ENCODE peak calls at places on chromosomes 2 and 18, in four cellular contexts. N, M, E and X are unnamed samples.

GRCh38 chr2:112824701-112825099 is 11.9 kb downstream of the IL1B start:
- DNase-seq in N (no peak), M (no peak), E (no peak), X (no peak)

GRCh38 chr18:48337053-48337452 is 72.1 kb downstream of the ZBTB7C start:
- DNase-seq in N (no peak), M (no peak), E (no peak), X (no peak)

GRCh38 chr2:237702439-237703397 is 75.3 kb downstream of the LRRFIP1 start:
- DNase-seq in N (no peak), M (peak; percentile 70), E (peak; percentile 75), X (no peak)

GRCh38 chr2:189037518-189037917 is 63.3 kb downstream of the COL3A1 start:
- DNase-seq in N (no peak), M (no peak), E (peak; percentile 59), X (no peak)

GRCh38 chr2:109347626-109348025 is 218.6 kb downstream of the SH3RF3 start:
- DNase-seq in N (no peak), M (no peak), E (no peak), X (no peak)

GRCh38 chr2:151808258-151809072 is 19.8 kb downstream of the ARL5A start:
- DNase-seq in N (no peak), M (no peak), E (peak; percentile 43), X (no peak)

GRCh38 chr2:97765933-97766332 is 52.6 kb downstream of the ZAP70 start:
- DNase-seq in N (no peak), M (no peak), E (no peak), X (no peak)

GRCh38 chr2:11527001-11527400 is 6.8 kb upstream of the GREB1 start:
- DNase-seq in N (no peak), M (no peak), E (no peak), X (no peak)

GRCh38 chr18:26482567-26482966 is 65.8 kb downstream of the KCTD1 start:
- DNase-seq in N (no peak), M (no peak), E (no peak), X (no peak)

GRCh38 chr2:101744832-101745231 is 47.3 kb downstream of the MAP4K4 start:
- DNase-seq in N (no peak), M (no peak), E (no peak), X (no peak)

GRCh38 chr2:97910403-97911209 is 85.1 kb downstream of the TMEM131 start:
- DNase-seq in N (no peak), M (no peak), E (no peak), X (no peak)

GRCh38 chr2:127654084-127654837 is 8.3 kb downstream of the GPR17 start:
- DNase-seq in N (no peak), M (no peak), E (no peak), X (no peak)

GRCh38 chr18:36461551-36461987 is 164.1 kb downstream of the FHOD3 start:
- DNase-seq in N (no peak), M (no peak), E (no peak), X (no peak)

GRCh38 chr2:239960929-239961661 is 64.0 kb downstream of the NDUFA10 start:
- DNase-seq in N (no peak), M (no peak), E (no peak), X (no peak)

GRCh38 chr2:187976667-187977333 is 314.9 kb upstream of the GULP1 start:
- DNase-seq in N (no peak), M (no peak), E (no peak), X (no peak)

GRCh38 chr2:43882312-43882711 is 43.5 kb downstream of the ABCG8 start:
- DNase-seq in N (no peak), M (no peak), E (no peak), X (no peak)

GRCh38 chr2:239660390-239661228 is 259.8 kb upstream of the HDAC4 start:
- DNase-seq in N (no peak), M (no peak), E (no peak), X (no peak)

GRCh38 chr2:136255648-136256461 is 137.9 kb upstream of the CXCR4 start:
- DNase-seq in N (no peak), M (no peak), E (no peak), X (no peak)

GRCh38 chr2:121796239-121796638 is 40.8 kb downstream of the TSN start:
- DNase-seq in N (no peak), M (no peak), E (no peak), X (no peak)

GRCh38 chr2:43052944-43053306 is 173.5 kb downstream of the ZFP36L2 start:
- DNase-seq in N (no peak), M (no peak), E (no peak), X (no peak)

GRCh38 chr2:138922973-138923563 is 142.9 kb upstream of the NXPH2 start:
- DNase-seq in N (no peak), M (no peak), E (no peak), X (no peak)

GRCh38 chr2:60149151-60149550 is 404.3 kb downstream of the BCL11A start:
- DNase-seq in N (no peak), M (no peak), E (no peak), X (no peak)

GRCh38 chr2:219575566-219576504 is 3.7 kb downstream of the INHA start:
- DNase-seq in N (no peak), M (no peak), E (no peak), X (no peak)

GRCh38 chr2:21453728-21454127 is 330.0 kb downstream of the TDRD15 start:
- DNase-seq in N (no peak), M (no peak), E (peak; percentile 61), X (no peak)

GRCh38 chr2:71243548-71244301 is 16.8 kb upstream of the PAIP2B start:
- DNase-seq in N (no peak), M (peak; percentile 68), E (no peak), X (no peak)

GRCh38 chr2:3665886-3666612 is 8.0 kb downstream of the ALLC start:
- DNase-seq in N (no peak), M (no peak), E (no peak), X (no peak)

GRCh38 chr2:14451312-14451711 is 181.2 kb upstream of the LRATD1 start:
- DNase-seq in N (no peak), M (no peak), E (no peak), X (no peak)

GRCh38 chr2:78757191-78757590 is 268.3 kb upstream of the REG3G start:
- DNase-seq in N (no peak), M (no peak), E (no peak), X (no peak)

GRCh38 chr2:72367530-72368225 is 220.0 kb upstream of the CYP26B1 start:
- DNase-seq in N (no peak), M (peak; percentile 44), E (peak; percentile 90), X (no peak)

GRCh38 chr2:215357660-215358059 is 45.8 kb downstream of the ATIC start:
- DNase-seq in N (no peak), M (no peak), E (peak; percentile 54), X (no peak)

GRCh38 chr2:28752608-28752984 is 966 bp downstream of the PPP1CB start:
- DNase-seq in N (no peak), M (no peak), E (no peak), X (no peak)

GRCh38 chr2:24818721-24819167 is 25.5 kb downstream of the CENPO start:
- DNase-seq in N (no peak), M (no peak), E (peak; percentile 63), X (no peak)

GRCh38 chr2:36403675-36404230 is 48.2 kb downstream of the CRIM1 start:
- DNase-seq in N (no peak), M (no peak), E (peak; percentile 84), X (no peak)

GRCh38 chr2:57504787-57505186 is 541.8 kb upstream of the VRK2 start:
- DNase-seq in N (no peak), M (no peak), E (no peak), X (no peak)

GRCh38 chr2:23700627-23701026 is 226.3 kb downstream of the ATAD2B start:
- DNase-seq in N (no peak), M (no peak), E (no peak), X (no peak)

DNA sequence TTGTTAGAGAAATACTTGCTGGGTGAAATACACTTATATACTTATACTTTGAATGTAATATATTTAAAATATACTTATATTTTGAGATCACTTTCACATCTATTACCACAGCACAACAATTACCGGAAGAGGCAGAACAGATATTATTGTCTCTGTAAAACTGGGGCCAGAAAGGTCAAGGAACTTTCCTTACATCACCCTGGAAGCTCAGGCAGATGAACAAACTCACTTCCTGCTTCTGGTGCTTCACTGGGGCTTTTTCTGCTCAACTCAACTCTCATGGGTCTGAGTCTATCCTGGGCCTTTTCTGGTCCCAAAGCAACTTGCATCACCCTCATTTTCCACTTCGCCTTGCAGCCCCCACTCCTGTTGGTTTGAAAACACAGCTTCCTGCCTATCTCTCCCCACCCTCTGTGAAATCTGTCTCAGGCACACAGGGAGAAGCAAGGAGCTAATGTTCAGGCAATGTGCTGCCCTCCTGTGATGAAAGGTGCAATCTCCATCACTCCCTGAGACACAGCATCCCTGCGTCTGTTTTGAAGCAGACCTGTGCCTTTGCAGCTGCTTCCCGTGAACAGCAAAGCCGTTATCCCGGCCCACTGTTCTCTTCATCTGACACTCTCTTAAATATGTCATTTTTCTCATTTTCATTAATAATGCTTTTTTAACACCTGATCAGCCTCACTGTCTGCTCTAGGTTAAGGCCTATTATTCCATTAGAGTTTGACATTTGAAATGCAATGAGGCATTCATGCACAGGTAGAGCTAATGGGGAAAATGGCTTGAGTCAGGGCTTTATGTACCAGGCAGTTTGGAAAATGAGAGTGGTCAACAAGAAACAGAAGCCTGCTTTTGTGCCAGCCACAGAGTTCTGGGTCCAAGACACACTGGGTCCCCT is 251.9 kb upstream of the CHAC2 start:
- DNase-seq in N (no peak), M (no peak), E (peak; percentile 20), X (no peak)
- TF ChIP-seq CTCF in N (no peak), M (no peak), E (no peak), X (no peak)

GRCh38 chr2:159557437-159558034 is 58.8 kb downstream of the BAZ2B start:
- DNase-seq in N (no peak), M (no peak), E (peak; percentile 8), X (no peak)
- TF ChIP-seq CTCF in N (no peak), M (peak; percentile 34), E (peak; percentile 24), X (no peak)

DNA sequence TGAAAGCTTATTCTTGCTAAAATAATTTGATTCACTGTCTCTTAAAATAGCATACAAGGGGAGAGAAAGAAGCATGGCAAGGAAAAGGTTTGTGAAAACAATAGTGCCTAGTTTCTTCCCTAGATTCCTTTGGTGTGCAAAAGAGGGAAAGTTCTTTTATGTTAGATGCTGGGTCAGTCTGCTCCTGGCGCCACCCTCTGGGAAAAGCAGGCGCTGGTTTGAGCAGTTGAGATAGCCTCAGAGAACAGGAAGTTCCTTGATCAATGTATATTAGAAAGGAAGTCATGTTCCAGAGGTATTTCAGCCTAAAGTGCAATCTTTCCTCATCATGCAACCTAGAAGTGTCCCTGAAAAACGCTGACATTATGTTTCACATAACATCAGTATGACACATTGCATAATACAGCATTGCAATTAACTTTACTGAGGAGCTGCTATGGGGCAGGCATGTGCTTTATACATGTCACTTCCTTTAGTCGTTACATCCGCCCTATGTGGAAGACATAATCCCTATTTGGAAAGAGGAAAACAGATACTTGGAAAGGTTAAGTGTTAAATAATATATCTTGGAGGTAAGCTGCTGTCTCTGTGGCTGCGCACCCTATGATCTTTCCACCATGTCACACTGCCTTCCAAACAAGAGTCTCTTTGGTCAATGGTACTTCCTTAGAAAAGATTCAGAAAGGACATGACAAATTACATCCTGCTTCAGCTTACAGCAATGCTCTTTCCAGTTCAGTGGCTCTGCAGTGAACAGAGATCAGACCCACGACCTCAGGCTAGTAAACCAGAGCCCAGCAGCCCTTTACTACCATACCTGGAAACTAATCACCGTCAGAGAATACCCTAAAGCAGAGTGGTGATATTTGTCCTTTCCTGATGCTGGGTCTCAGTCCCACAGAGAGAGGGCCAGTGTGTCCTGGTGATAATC is 369.7 kb downstream of the RAD51AP2 start:
- DNase-seq in N (no peak), M (no peak), E (no peak), X (no peak)
- TF ChIP-seq CTCF in N (no peak), M (peak; percentile 22), E (no peak), X (no peak)

GRCh38 chr2:200483729-200484198 is 26.1 kb downstream of the KCTD18 start:
- DNase-seq in N (no peak), M (no peak), E (peak; percentile 25), X (no peak)
- TF ChIP-seq CTCF in N (peak; percentile 18), M (peak; percentile 23), E (peak; percentile 25), X (no peak)

GRCh38 chr2:120354467-120354866 is 8.5 kb downstream of the INHBB start:
- DNase-seq in N (no peak), M (no peak), E (no peak), X (no peak)
- TF ChIP-seq CTCF in N (no peak), M (no peak), E (no peak), X (no peak)